ENCODE peak calls at places on chromosomes 1 and 21, in eight cellular contexts. One of them, this sample, is unnamed.

GRCh38 chr1:21539933-21540332 is 30.7 kb downstream of the ALPL start:
- DNase-seq in transverse colon: peak
- DNase-seq in putamen: no peak
- DNase-seq in NCI-H1436 treated with DMSO at 0.1 percent for 48 hours: no peak
- DNase-seq in RWPE1: peak
- DNase-seq in A549: peak
- DNase-seq in GM23338: peak
- DNase-seq in activated T-helper 1 cell treated with Interleukin-2 at 50 U/mL for 16 hours: no peak
- DNase-seq in this sample: no peak

GRCh38 chr21:45322960-45323461 is 35.3 kb upstream of the POFUT2 start:
- DNase-seq in RWPE1: no peak
- DNase-seq in transverse colon: no peak
- DNase-seq in A549: peak
- DNase-seq in NCI-H1436 treated with DMSO at 0.1 percent for 48 hours: no peak
- DNase-seq in GM23338: no peak
- DNase-seq in activated T-helper 1 cell treated with Interleukin-2 at 50 U/mL for 16 hours: no peak
- DNase-seq in putamen: no peak
- DNase-seq in this sample: no peak

GRCh38 chr1:34002810-34003209 is 138.9 kb downstream of the HMGB4 start:
- DNase-seq in transverse colon: no peak
- DNase-seq in A549: no peak
- DNase-seq in NCI-H1436 treated with DMSO at 0.1 percent for 48 hours: peak
- DNase-seq in putamen: no peak
- DNase-seq in activated T-helper 1 cell treated with Interleukin-2 at 50 U/mL for 16 hours: no peak
- DNase-seq in GM23338: peak
- DNase-seq in RWPE1: no peak
- DNase-seq in this sample: no peak

GRCh38 chr1:26520339-26520738 is 9.2 kb upstream of the RPS6KA1 start:
- DNase-seq in GM23338: no peak
- DNase-seq in activated T-helper 1 cell treated with Interleukin-2 at 50 U/mL for 16 hours: no peak
- DNase-seq in NCI-H1436 treated with DMSO at 0.1 percent for 48 hours: no peak
- DNase-seq in RWPE1: no peak
- DNase-seq in putamen: no peak
- DNase-seq in transverse colon: no peak
- DNase-seq in A549: no peak
- DNase-seq in this sample: no peak

GRCh38 chr21:23127973-23128372 is 2129.8 kb downstream of the NCAM2 start:
- DNase-seq in NCI-H1436 treated with DMSO at 0.1 percent for 48 hours: no peak
- DNase-seq in putamen: no peak
- DNase-seq in RWPE1: no peak
- DNase-seq in activated T-helper 1 cell treated with Interleukin-2 at 50 U/mL for 16 hours: no peak
- DNase-seq in GM23338: peak
- DNase-seq in transverse colon: no peak
- DNase-seq in A549: no peak
- DNase-seq in this sample: no peak

GRCh38 chr1:178060789-178061556 is 32.9 kb upstream of the RASAL2 start:
- DNase-seq in A549: no peak
- DNase-seq in transverse colon: no peak
- DNase-seq in activated T-helper 1 cell treated with Interleukin-2 at 50 U/mL for 16 hours: no peak
- DNase-seq in NCI-H1436 treated with DMSO at 0.1 percent for 48 hours: no peak
- DNase-seq in putamen: peak
- DNase-seq in RWPE1: peak
- DNase-seq in GM23338: peak
- DNase-seq in this sample: peak

GRCh38 chr1:157154940-157155514 is 16.8 kb upstream of the ETV3 start:
- DNase-seq in A549: no peak
- DNase-seq in transverse colon: peak
- DNase-seq in NCI-H1436 treated with DMSO at 0.1 percent for 48 hours: no peak
- DNase-seq in activated T-helper 1 cell treated with Interleukin-2 at 50 U/mL for 16 hours: no peak
- DNase-seq in RWPE1: no peak
- DNase-seq in putamen: no peak
- DNase-seq in GM23338: peak
- DNase-seq in this sample: peak

GRCh38 chr1:91879739-91880138 is 6.2 kb downstream of the TGFBR3 start:
- DNase-seq in NCI-H1436 treated with DMSO at 0.1 percent for 48 hours: no peak
- DNase-seq in GM23338: no peak
- DNase-seq in RWPE1: no peak
- DNase-seq in A549: no peak
- DNase-seq in transverse colon: no peak
- DNase-seq in activated T-helper 1 cell treated with Interleukin-2 at 50 U/mL for 16 hours: no peak
- DNase-seq in putamen: no peak
- DNase-seq in this sample: no peak

GRCh38 chr1:20867062-20867461 is 80.0 kb upstream of the HP1BP3 start:
- DNase-seq in GM23338: no peak
- DNase-seq in NCI-H1436 treated with DMSO at 0.1 percent for 48 hours: no peak
- DNase-seq in RWPE1: no peak
- DNase-seq in putamen: no peak
- DNase-seq in A549: no peak
- DNase-seq in transverse colon: no peak
- DNase-seq in activated T-helper 1 cell treated with Interleukin-2 at 50 U/mL for 16 hours: no peak
- DNase-seq in this sample: no peak

GRCh38 chr1:29171089-29171488 is 10.6 kb downstream of the SRSF4 start:
- DNase-seq in NCI-H1436 treated with DMSO at 0.1 percent for 48 hours: no peak
- DNase-seq in activated T-helper 1 cell treated with Interleukin-2 at 50 U/mL for 16 hours: no peak
- DNase-seq in putamen: no peak
- DNase-seq in GM23338: no peak
- DNase-seq in A549: no peak
- DNase-seq in transverse colon: no peak
- DNase-seq in RWPE1: no peak
- DNase-seq in this sample: no peak

GRCh38 chr1:65164633-65165032 is 16.6 kb downstream of the AK4 start:
- DNase-seq in A549: no peak
- DNase-seq in RWPE1: no peak
- DNase-seq in activated T-helper 1 cell treated with Interleukin-2 at 50 U/mL for 16 hours: no peak
- DNase-seq in transverse colon: no peak
- DNase-seq in GM23338: no peak
- DNase-seq in NCI-H1436 treated with DMSO at 0.1 percent for 48 hours: no peak
- DNase-seq in putamen: no peak
- DNase-seq in this sample: no peak

GRCh38 chr21:15495965-15496364 is 233.8 kb upstream of the USP25 start:
- DNase-seq in transverse colon: no peak
- DNase-seq in RWPE1: no peak
- DNase-seq in A549: no peak
- DNase-seq in GM23338: no peak
- DNase-seq in activated T-helper 1 cell treated with Interleukin-2 at 50 U/mL for 16 hours: no peak
- DNase-seq in NCI-H1436 treated with DMSO at 0.1 percent for 48 hours: no peak
- DNase-seq in putamen: no peak
- DNase-seq in this sample: no peak

GRCh38 chr1:198153103-198153502 is 3.7 kb upstream of the NEK7 start:
- DNase-seq in transverse colon: no peak
- DNase-seq in RWPE1: no peak
- DNase-seq in GM23338: no peak
- DNase-seq in NCI-H1436 treated with DMSO at 0.1 percent for 48 hours: no peak
- DNase-seq in activated T-helper 1 cell treated with Interleukin-2 at 50 U/mL for 16 hours: no peak
- DNase-seq in A549: no peak
- DNase-seq in putamen: no peak
- DNase-seq in this sample: no peak

GRCh38 chr1:49104575-49104974 is 327.9 kb upstream of the BEND5 start:
- DNase-seq in transverse colon: no peak
- DNase-seq in A549: no peak
- DNase-seq in GM23338: peak
- DNase-seq in putamen: no peak
- DNase-seq in RWPE1: no peak
- DNase-seq in activated T-helper 1 cell treated with Interleukin-2 at 50 U/mL for 16 hours: no peak
- DNase-seq in NCI-H1436 treated with DMSO at 0.1 percent for 48 hours: no peak
- DNase-seq in this sample: no peak

GRCh38 chr1:79124756-79125155 is 118.2 kb upstream of the ADGRL4 start:
- DNase-seq in putamen: no peak
- DNase-seq in GM23338: no peak
- DNase-seq in transverse colon: no peak
- DNase-seq in A549: no peak
- DNase-seq in RWPE1: no peak
- DNase-seq in NCI-H1436 treated with DMSO at 0.1 percent for 48 hours: no peak
- DNase-seq in activated T-helper 1 cell treated with Interleukin-2 at 50 U/mL for 16 hours: no peak
- DNase-seq in this sample: no peak

GRCh38 chr1:197618065-197618464 is 157.2 kb downstream of the DENND1B start:
- DNase-seq in transverse colon: no peak
- DNase-seq in activated T-helper 1 cell treated with Interleukin-2 at 50 U/mL for 16 hours: no peak
- DNase-seq in RWPE1: no peak
- DNase-seq in NCI-H1436 treated with DMSO at 0.1 percent for 48 hours: no peak
- DNase-seq in putamen: no peak
- DNase-seq in A549: no peak
- DNase-seq in GM23338: no peak
- DNase-seq in this sample: no peak

GRCh38 chr1:204731997-204732396 is 46.5 kb upstream of the LRRN2 start:
- DNase-seq in A549: no peak
- DNase-seq in transverse colon: no peak
- DNase-seq in GM23338: no peak
- DNase-seq in RWPE1: no peak
- DNase-seq in NCI-H1436 treated with DMSO at 0.1 percent for 48 hours: no peak
- DNase-seq in activated T-helper 1 cell treated with Interleukin-2 at 50 U/mL for 16 hours: no peak
- DNase-seq in putamen: no peak
- DNase-seq in this sample: no peak

GRCh38 chr1:77039739-77040138 is 172.5 kb downstream of the ST6GALNAC5 start:
- DNase-seq in A549: peak
- DNase-seq in putamen: peak
- DNase-seq in activated T-helper 1 cell treated with Interleukin-2 at 50 U/mL for 16 hours: no peak
- DNase-seq in NCI-H1436 treated with DMSO at 0.1 percent for 48 hours: no peak
- DNase-seq in RWPE1: peak
- DNase-seq in transverse colon: no peak
- DNase-seq in GM23338: no peak
- DNase-seq in this sample: no peak

GRCh38 chr1:169824153-169824552 is 29.4 kb upstream of the METTL18 start:
- DNase-seq in A549: no peak
- DNase-seq in activated T-helper 1 cell treated with Interleukin-2 at 50 U/mL for 16 hours: no peak
- DNase-seq in transverse colon: no peak
- DNase-seq in GM23338: no peak
- DNase-seq in RWPE1: no peak
- DNase-seq in putamen: no peak
- DNase-seq in NCI-H1436 treated with DMSO at 0.1 percent for 48 hours: no peak
- DNase-seq in this sample: no peak